ENCODE peak calls at places on chromosomes 6 and 20, in four cellular contexts. A, K, M and X are unnamed samples.
A peak's percentile ranks its signal among the peaks of the same experiment; 100 is the strongest.

GRCh38 chr6:78605909-78606446 is 261.4 kb upstream of the IRAK1BP1 start:
- DNase-seq in K (no peak), M (no peak), A (no peak), X (no peak)

GRCh38 chr20:32580194-32580593 is 4.9 kb downstream of the NOL4L start:
- DNase-seq in M (no peak), K (no peak), A (no peak), X (no peak)

GRCh38 chr6:119148102-119148824 is 69.8 kb upstream of the FAM184A start:
- DNase-seq in A (no peak), K (no peak), M (no peak), X (peak; percentile 77)

GRCh38 chr6:11975353-11975977 is 36.6 kb upstream of the HIVEP1 start:
- DNase-seq in K (no peak), M (no peak), A (no peak), X (no peak)

GRCh38 chr6:106069478-106069877 is 16.7 kb upstream of the PRDM1 start:
- DNase-seq in K (no peak), M (peak; percentile 81), A (no peak), X (peak; percentile 92)

GRCh38 chr20:59560588-59561227 is 43.6 kb upstream of the PHACTR3 start:
- DNase-seq in K (no peak), M (no peak), A (no peak), X (no peak)

GRCh38 chr6:36590237-36590636 is 3.9 kb upstream of the SRSF3 start:
- DNase-seq in A (no peak), M (no peak), K (no peak), X (no peak)

GRCh38 chr20:33811763-33812672 is 870 bp downstream of the CHMP4B start:
- DNase-seq in M (no peak), K (no peak), A (peak; percentile 41), X (no peak)

GRCh38 chr6:5899216-5900045 is 107.3 kb downstream of the NRN1 start:
- DNase-seq in M (no peak), K (no peak), A (no peak), X (no peak)

GRCh38 chr6:11462742-11463414 is 74.7 kb upstream of the TMEM170B start:
- DNase-seq in K (no peak), A (no peak), M (no peak), X (no peak)

GRCh38 chr20:10739575-10739974 is 65.8 kb upstream of the JAG1 start:
- DNase-seq in A (no peak), K (no peak), M (no peak), X (no peak)

GRCh38 chr6:106114492-106114891 is 28.4 kb downstream of the PRDM1 start:
- DNase-seq in M (no peak), A (peak; percentile 82), K (no peak), X (no peak)

GRCh38 chr6:21678990-21679389 is 85.4 kb downstream of the SOX4 start:
- DNase-seq in M (no peak), A (no peak), K (no peak), X (no peak)

GRCh38 chr20:61815176-61815575 is 250.5 kb downstream of the TAF4 start:
- DNase-seq in M (no peak), K (no peak), A (no peak), X (no peak)

GRCh38 chr20:37939701-37940151 is 36.8 kb downstream of the VSTM2L start:
- DNase-seq in K (no peak), M (no peak), A (no peak), X (no peak)

GRCh38 chr6:110328231-110328630 is 29.9 kb downstream of the METTL24 start:
- DNase-seq in A (no peak), M (no peak), K (no peak), X (no peak)

GRCh38 chr20:46953596-46953995 is 59.0 kb downstream of the EYA2 start:
- DNase-seq in A (no peak), K (no peak), M (no peak), X (no peak)

GRCh38 chr6:130183271-130184222 is 39.2 kb downstream of the SAMD3 start:
- DNase-seq in A (peak; percentile 4), K (no peak), M (no peak), X (no peak)

GRCh38 chr6:147909645-147910044 is 401.2 kb downstream of the SAMD5 start:
- DNase-seq in A (no peak), K (no peak), M (no peak), X (peak; percentile 35)

GRCh38 chr6:89596056-89596455 is 42.5 kb downstream of the LYRM2 start:
- DNase-seq in K (no peak), M (no peak), A (no peak), X (no peak)

GRCh38 chr20:59805786-59806577 is 127.5 kb downstream of the SYCP2 start:
- DNase-seq in A (no peak), K (no peak), M (no peak), X (no peak)

GRCh38 chr6:72968704-72969103 is 256.6 kb downstream of the KHDC1L start:
- DNase-seq in K (no peak), M (peak; percentile 37), A (no peak), X (no peak)

GRCh38 chr6:131331146-131331545 is 195.9 kb downstream of the AKAP7 start:
- DNase-seq in M (no peak), K (no peak), A (no peak), X (no peak)

GRCh38 chr6:88840806-88841539 is 122.4 kb downstream of the RNGTT start:
- DNase-seq in K (no peak), A (no peak), M (no peak), X (no peak)

GRCh38 chr6:13814938-13815575 is 700 bp upstream of the MCUR1 start:
- DNase-seq in A (no peak), K (no peak), M (no peak), X (no peak)

GRCh38 chr20:46694484-46694883 is 5.2 kb upstream of the TP53RK start:
- DNase-seq in A (no peak), M (no peak), K (no peak), X (no peak)